ENCODE peak calls at places on chromosomes 5 and 9, in seven cellular contexts. B is nucleus accumbens, R is SW 1271, J is kidney tubule cell, S is memory B cell, C is posterior vena cava, I is C1 segment of cervical spinal cord. H is an unnamed sample.
A peak's percentile ranks its signal among the peaks of the same experiment; 100 is the strongest.

GRCh38 chr5:56681346-56681745 is 134.0 kb upstream of the MAP3K1 start:
- DNase-seq in J (peak; percentile 37), C (no peak), S (no peak), B (no peak), I (no peak), R (no peak), H (no peak)

GRCh38 chr9:98943682-98944129 is at the start of gene COL15A1:
- DNase-seq in I (no peak), C (peak; percentile 83), B (no peak), S (no peak), J (no peak), R (no peak), H (no peak)

GRCh38 chr5:148912714-148913398 is 86.4 kb downstream of the ADRB2 start:
- DNase-seq in J (peak; percentile 99), C (no peak), S (no peak), R (peak; percentile 94), I (no peak), B (no peak), H (peak; percentile 41)

GRCh38 chr5:102792705-102793104 is 37.6 kb downstream of the PAM start:
- DNase-seq in R (no peak), S (no peak), J (peak; percentile 30), B (no peak), C (no peak), I (no peak), H (no peak)

GRCh38 chr9:116020146-116020545 is 133.4 kb upstream of the PAPPA start:
- DNase-seq in J (no peak), C (no peak), I (no peak), S (no peak), R (no peak), B (no peak), H (no peak)

GRCh38 chr5:124677376-124677998 is 69.0 kb downstream of the ZNF608 start:
- DNase-seq in J (no peak), S (no peak), B (no peak), C (no peak), I (no peak), R (no peak), H (peak; percentile 84)

GRCh38 chr9:98944130-98945074 is 695 bp downstream of the COL15A1 start:
- DNase-seq in S (no peak), R (no peak), J (peak; percentile 3), C (peak; percentile 86), I (no peak), B (no peak), H (no peak)

GRCh38 chr9:107809859-107810492 is 320.4 kb upstream of the KLF4 start:
- DNase-seq in C (no peak), R (peak; percentile 13), S (no peak), I (no peak), J (peak; percentile 85), B (no peak), H (no peak)

GRCh38 chr9:93185261-93186150 is 1.6 kb downstream of the WNK2 start:
- DNase-seq in C (no peak), S (no peak), B (no peak), R (no peak), I (no peak), J (no peak), H (no peak)

GRCh38 chr9:4301971-4302427 is 2.1 kb upstream of the GLIS3 start:
- DNase-seq in S (no peak), R (no peak), I (no peak), B (no peak), C (peak; percentile 93), J (peak; percentile 90), H (no peak)

GRCh38 chr9:136107155-136107952 is 11.3 kb downstream of the TMEM250 start:
- DNase-seq in C (no peak), I (no peak), B (no peak), S (no peak), J (no peak), R (no peak), H (no peak)

GRCh38 chr9:73118898-73119554 is 32.6 kb upstream of the ANXA1 start:
- DNase-seq in B (no peak), R (peak; percentile 51), C (no peak), J (peak; percentile 94), I (no peak), S (no peak), H (no peak)

GRCh38 chr5:148939676-148940075 is 113.3 kb downstream of the ADRB2 start:
- DNase-seq in S (no peak), C (no peak), R (no peak), B (no peak), I (no peak), J (peak; percentile 76), H (no peak)

GRCh38 chr5:32805966-32806626 is 95.0 kb downstream of the NPR3 start:
- DNase-seq in S (no peak), R (no peak), C (no peak), I (no peak), J (peak; percentile 52), B (no peak), H (no peak)

GRCh38 chr5:171496431-171496830 is 77.0 kb downstream of the FGF18 start:
- DNase-seq in I (no peak), S (no peak), J (no peak), R (no peak), C (no peak), B (no peak), H (no peak)

GRCh38 chr5:173233347-173234128 is 1.5 kb downstream of the NKX2-5 start:
- DNase-seq in S (no peak), B (no peak), I (no peak), J (no peak), R (no peak), C (peak; percentile 51), H (no peak)

GRCh38 chr5:59358005-59358404 is 535.5 kb downstream of the PDE4D start:
- DNase-seq in I (no peak), C (no peak), B (no peak), S (no peak), R (no peak), J (no peak), H (no peak)

GRCh38 chr5:169788168-169788567 is 151.1 kb downstream of the DOCK2 start:
- DNase-seq in J (peak; percentile 92), B (no peak), I (no peak), C (no peak), S (no peak), R (peak; percentile 85), H (no peak)

H was measured in cerebellar nuclear complex.